ENCODE peak calls at places on chromosomes 1 and 21, in seven cellular contexts. I is right lobe of liver, C is body of pancreas, F is psoas muscle, H is lung, D is left lung, U is IMR-90. Y is an unnamed sample. For H3K27me3, the result is how much of the 10 kb centered on the place peaks cover.

GRCh38 chr1:55067022-55067781 is 27.9 kb downstream of the PCSK9 start:
- ATAC-seq in I (peak), C (no peak), F (peak), H (no peak), D (no peak), U (no peak), Y (no peak)

GRCh38 chr1:42943728-42944127 is 14.9 kb downstream of the SLC2A1 start:
- ATAC-seq in I (no peak), C (no peak), F (no peak), H (no peak), D (no peak), U (no peak), Y (no peak)

GRCh38 chr1:31705080-31705866 is 1.5 kb upstream of the COL16A1 start:
- ATAC-seq in I (peak), C (no peak), F (peak), H (no peak), D (peak), U (peak), Y (peak)

GRCh38 chr21:34078915-34079314 is 5.5 kb downstream of the MRPS6 start:
- ATAC-seq in I (peak), C (no peak), F (peak), H (no peak), D (no peak), U (no peak), Y (no peak)

GRCh38 chr1:98103617-98104284 is 182.9 kb upstream of the DPYD start:
- ATAC-seq in I (no peak), C (no peak), F (no peak), H (no peak), D (no peak), U (peak), Y (no peak)

GRCh38 chr1:66296370-66296769 is 237.6 kb upstream of the SGIP1 start:
- ATAC-seq in I (no peak), C (no peak), F (no peak), H (no peak), D (no peak), U (no peak), Y (no peak)

GRCh38 chr1:32266926-32267645 is 16.0 kb downstream of the LCK start:
- ATAC-seq in I (peak), C (no peak), F (no peak), H (no peak), D (no peak), U (peak), Y (peak)

GRCh38 chr1:56330400-56331026 is 248.8 kb downstream of the PLPP3 start:
- ATAC-seq in I (peak), C (no peak), F (peak), H (no peak), D (peak), U (peak), Y (no peak)

GRCh38 chr1:55639526-55639925 is 424.4 kb upstream of the USP24 start:
- ATAC-seq in I (no peak), C (no peak), F (no peak), H (no peak), D (no peak), U (no peak), Y (no peak)

GRCh38 chr1:27350673-27351540 is 9.1 kb downstream of the SYTL1 start:
- ATAC-seq in I (peak), C (no peak), F (peak), H (no peak), D (peak), U (no peak), Y (peak)

GRCh38 chr1:84849312-84849711 is 43.7 kb downstream of the LPAR3 start:
- ATAC-seq in I (no peak), C (no peak), F (no peak), H (no peak), D (no peak), U (no peak), Y (no peak)

GRCh38 chr21:25464275-25464674 is 143.0 kb downstream of the MRPL39 start:
- ATAC-seq in I (no peak), C (no peak), F (no peak), H (no peak), D (no peak), U (no peak), Y (no peak)

GRCh38 chr1:156663178-156663577 is 14.0 kb downstream of the NES start:
- ATAC-seq in I (no peak), C (no peak), F (peak), H (no peak), D (no peak), U (no peak), Y (no peak)

GRCh38 chr1:38361566-38361965 is 315.0 kb upstream of the POU3F1 start:
- ATAC-seq in I (no peak), C (no peak), F (no peak), H (no peak), D (no peak), U (no peak), Y (no peak)

GRCh38 chr1:201397675-201398074 is 1.4 kb downstream of the LAD1 start:
- ATAC-seq in I (no peak), C (no peak), F (no peak), H (no peak), D (no peak), U (peak), Y (no peak)

GRCh38 chr1:74766579-74766978 is 33.6 kb downstream of the TYW3 start:
- ATAC-seq in I (no peak), C (no peak), F (no peak), H (no peak), D (no peak), U (peak), Y (no peak)

GRCh38 chr1:203407301-203407700 is 56.4 kb upstream of the FMOD start:
- ATAC-seq in I (no peak), C (no peak), F (no peak), H (no peak), D (no peak), U (no peak), Y (no peak)

GRCh38 chr1:99673285-99673684 is 27.4 kb downstream of the PALMD start:
- ATAC-seq in I (no peak), C (no peak), F (no peak), H (no peak), D (no peak), U (no peak), Y (no peak)
- H3K27me3 ChIP-seq in I (under half), C (under half), F (under half), H (under half), D (under half), U (under half), Y (under half)

GRCh38 chr1:94821636-94822305 is 1.6 kb downstream of the SLC44A3 start:
- ATAC-seq in I (peak), C (peak), F (no peak), H (no peak), D (peak), U (no peak), Y (no peak)

GRCh38 chr1:94819584-94819944 is 593 bp upstream of the SLC44A3 start:
- ATAC-seq in I (no peak), C (no peak), F (no peak), H (no peak), D (peak), U (no peak), Y (no peak)

GRCh38 chr1:94817697-94818096 is 2.5 kb upstream of the SLC44A3 start:
- ATAC-seq in I (no peak), C (no peak), F (no peak), H (no peak), D (no peak), U (no peak), Y (no peak)

GRCh38 chr1:94820918-94821317 is 761 bp downstream of the SLC44A3 start:
- ATAC-seq in I (peak), C (peak), F (no peak), H (no peak), D (peak), U (no peak), Y (no peak)

DNA sequence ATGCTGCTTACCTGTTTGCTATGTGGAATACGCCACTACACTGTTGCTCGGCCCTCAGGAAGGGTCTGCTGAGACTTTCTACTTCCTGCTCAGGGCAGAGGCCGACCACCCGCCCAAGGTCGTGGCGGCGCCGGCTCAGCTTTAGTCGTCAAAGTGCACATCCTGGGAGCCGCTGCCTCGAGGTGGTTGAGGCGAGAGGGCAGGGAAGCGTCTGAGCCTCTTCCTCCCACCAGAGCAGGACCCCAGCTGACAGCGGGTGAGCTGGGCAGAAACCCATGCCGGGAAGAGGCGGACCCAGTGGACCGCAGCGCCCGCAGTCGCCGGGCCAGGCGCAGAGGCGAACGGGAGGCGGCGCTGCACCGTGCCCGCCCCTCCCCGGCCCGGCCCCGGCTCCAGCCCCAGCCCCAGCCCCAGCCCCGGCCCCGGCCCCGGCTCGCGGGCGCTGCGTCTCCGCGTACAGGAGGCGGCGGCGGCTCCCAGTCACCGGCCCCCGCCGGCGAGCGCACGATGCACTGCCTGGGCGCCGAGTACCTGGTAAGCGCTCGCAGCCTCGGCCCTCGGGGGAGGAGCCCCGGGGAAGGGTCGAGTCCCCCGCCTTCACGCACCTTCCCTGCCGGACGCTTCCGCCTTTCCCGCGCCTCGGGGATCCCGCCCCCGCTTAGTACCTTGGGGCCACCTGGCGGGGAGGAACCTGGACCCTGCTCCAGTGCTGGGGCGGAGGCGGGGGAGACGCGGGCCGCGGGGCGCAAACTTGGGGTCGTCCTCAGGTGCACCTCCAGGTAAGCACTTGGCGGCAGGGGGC is at the start of gene SLC44A3:
- ATAC-seq in I (peak), C (peak), F (peak), H (peak), D (peak), U (peak), Y (peak)
- TF ChIP-seq CTCF in I (peak), C (no peak), F (no peak), H (no peak), D (no peak), U (peak), Y (no peak)

DNA sequence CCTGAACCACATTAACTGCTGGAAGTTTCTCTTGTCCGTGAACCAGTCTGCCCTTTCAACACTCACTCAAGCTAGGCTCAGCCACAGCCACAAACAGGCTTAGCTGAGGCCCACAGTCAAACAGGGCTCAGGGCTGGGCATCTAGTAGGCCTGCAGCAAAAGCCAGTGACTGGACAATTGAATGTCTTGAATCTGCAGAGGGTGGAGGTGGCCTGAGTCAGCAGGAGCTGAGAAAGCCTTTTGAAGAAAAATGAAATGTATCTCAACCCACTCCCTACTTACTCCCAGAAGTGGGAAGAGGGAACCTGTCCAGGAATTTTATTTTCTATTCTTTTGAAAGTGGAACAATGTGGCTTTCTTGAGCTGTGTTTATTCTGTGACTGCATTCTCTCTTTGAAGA is 95.4 kb downstream of the PTPRU start:
- ATAC-seq in I (no peak), C (no peak), F (no peak), H (no peak), D (peak), U (no peak), Y (no peak)
- H3K27me3 ChIP-seq in I (under half), C (under half), F (under half), H (under half), D (under half), U (under half), Y (under half)

DNA sequence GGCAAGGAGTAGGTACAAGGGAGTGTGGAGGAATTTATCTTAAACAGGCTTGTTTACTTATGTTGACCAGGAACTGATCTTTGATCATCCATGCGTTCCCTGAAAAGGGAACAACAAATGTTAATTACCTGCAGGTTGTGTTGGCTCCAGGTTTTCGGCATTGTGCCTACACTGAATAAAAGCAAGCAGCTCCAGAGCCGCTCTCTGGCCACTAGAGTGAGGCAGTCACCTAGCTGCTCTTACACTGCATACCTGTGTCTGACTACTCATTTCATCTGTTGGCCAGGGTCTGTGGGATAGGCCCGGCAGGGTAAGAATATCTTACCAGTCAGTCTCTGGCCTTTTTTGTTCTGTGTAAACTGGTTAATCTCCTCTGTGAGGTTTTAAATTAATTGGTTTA is 183.6 kb downstream of the HFM1 start:
- ATAC-seq in I (no peak), C (no peak), F (no peak), H (no peak), D (no peak), U (no peak), Y (no peak)
- TF ChIP-seq CTCF in I (no peak), C (no peak), F (no peak), H (no peak), D (no peak), U (no peak), Y (no peak)

Y was measured in gastroesophageal sphincter.